ENCODE peak calls at places on chromosomes 3 and 15, in seven cellular contexts. Y, P, B, G, N, F and I are unnamed samples.

GRCh38 chr15:98241032-98241554 is 280.6 kb downstream of the ARRDC4 start:
- DNase-seq in B (no peak), N (no peak), Y (no peak), G (no peak), F (no peak), P (no peak), I (no peak)

GRCh38 chr3:66998899-66999235 is 760 bp downstream of the KBTBD8 start:
- DNase-seq in F (no peak), N (no peak), Y (no peak), G (no peak), B (no peak), P (no peak), I (no peak)

GRCh38 chr3:114850913-114851312 is 296.2 kb downstream of the ZBTB20 start:
- DNase-seq in G (peak; percentile 21), Y (no peak), P (no peak), B (no peak), N (no peak), F (no peak), I (no peak)

GRCh38 chr3:178807694-178808093 is 263.9 kb downstream of the ZMAT3 start:
- DNase-seq in B (no peak), Y (no peak), P (no peak), G (no peak), F (no peak), N (no peak), I (no peak)

GRCh38 chr3:51799879-51800757 is 21.1 kb upstream of the IQCF6 start:
- DNase-seq in F (peak; percentile 5), P (no peak), B (peak; percentile 33), N (no peak), G (no peak), Y (no peak), I (no peak)

GRCh38 chr3:197782230-197782629 is 8.8 kb upstream of the LRCH3 start:
- DNase-seq in P (no peak), G (no peak), B (no peak), Y (no peak), F (peak; percentile 50), N (no peak), I (no peak)

GRCh38 chr15:62758126-62758951 is 284.2 kb upstream of the TPM1 start:
- DNase-seq in Y (peak; percentile 91), F (no peak), G (peak; percentile 50), B (peak; percentile 31), P (peak; percentile 49), N (peak; percentile 84), I (no peak)

GRCh38 chr3:160450846-160451245 is 1.3 kb upstream of the TRIM59 start:
- DNase-seq in N (no peak), G (no peak), P (no peak), B (no peak), Y (no peak), F (no peak), I (no peak)

GRCh38 chr3:104629038-104629437 is 737.7 kb upstream of the ALCAM start:
- DNase-seq in G (no peak), Y (no peak), P (no peak), B (no peak), N (no peak), F (no peak), I (no peak)

GRCh38 chr15:58924326-58924725 is 9.2 kb downstream of the SLTM start:
- DNase-seq in G (no peak), B (no peak), Y (no peak), N (no peak), F (no peak), P (no peak), I (no peak)

GRCh38 chr3:50672656-50673055 is 2.1 kb upstream of the DOCK3 start:
- DNase-seq in P (no peak), B (no peak), F (no peak), Y (peak; percentile 45), G (no peak), N (no peak), I (no peak)

GRCh38 chr3:50676031-50676705 is 1.4 kb downstream of the DOCK3 start:
- DNase-seq in F (no peak), G (no peak), Y (no peak), P (no peak), N (no peak), B (no peak), I (no peak)

GRCh38 chr3:50674349-50675178 is at the start of gene DOCK3:
- DNase-seq in Y (peak; percentile 87), G (peak; percentile 72), B (peak; percentile 43), N (peak; percentile 82), F (no peak), P (peak; percentile 69), I (peak; percentile 32)

GRCh38 chr3:50673937-50674336 is 790 bp upstream of the DOCK3 start:
- DNase-seq in B (no peak), N (no peak), F (no peak), G (no peak), P (no peak), Y (peak; percentile 26), I (no peak)

DNA sequence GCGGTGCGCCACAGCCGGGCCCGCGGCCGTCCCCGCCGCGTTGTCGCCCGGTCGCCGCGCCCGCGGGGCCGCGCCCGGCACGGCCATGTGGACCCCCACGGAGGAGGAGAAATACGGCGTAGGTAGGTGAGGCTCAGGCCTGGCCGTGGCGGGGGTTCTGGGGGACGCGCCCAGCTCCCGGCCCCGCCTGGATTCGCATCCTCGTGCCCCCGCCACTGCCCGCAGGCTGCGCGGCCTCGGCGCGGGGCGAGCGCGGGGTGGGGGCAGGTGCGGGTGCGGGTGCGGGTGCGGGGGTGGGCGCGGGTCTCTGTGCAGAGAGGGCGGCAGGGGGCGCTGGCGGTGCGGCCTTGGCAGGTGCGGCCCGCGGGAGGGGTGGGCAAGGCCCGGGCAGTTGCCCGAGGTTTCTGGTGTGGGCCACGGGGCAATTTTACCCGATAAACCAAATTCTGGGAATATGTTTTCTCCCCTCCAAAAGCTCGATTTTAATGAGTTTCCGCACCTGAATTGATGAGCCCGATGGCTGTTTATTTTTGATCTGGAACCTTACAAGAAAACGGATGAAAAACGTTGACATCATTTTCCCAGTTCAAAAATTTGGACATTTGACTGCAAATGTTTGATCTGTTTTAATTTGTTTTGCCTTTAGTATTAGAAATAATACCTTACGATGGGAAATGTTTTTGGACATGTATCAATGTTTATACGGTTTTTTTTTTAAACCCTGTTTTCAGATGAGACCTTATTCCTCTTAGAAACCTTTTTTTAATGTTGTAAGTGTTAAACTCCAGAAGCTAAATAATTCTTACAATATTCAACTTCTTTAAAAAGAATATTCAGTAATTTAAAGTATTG is 678 bp downstream of the DOCK3 start:
- DNase-seq in B (no peak), Y (peak; percentile 80), N (peak; percentile 72), P (no peak), G (peak; percentile 56), F (no peak), I (peak; percentile 51)
- H3K4me3 ChIP-seq in B (peak overlapping the region; percentile 94), Y (peak overlapping the region; percentile 26), N (peak overlapping the region; percentile 64), P (peak overlapping the region; percentile 53), G (no peak overlapping the region), F (no peak overlapping the region), I (peak overlapping the region; percentile 77)

GRCh38 chr15:70795311-70795665 is 31.9 kb upstream of the UACA start:
- DNase-seq in Y (no peak), P (no peak), B (peak; percentile 96), N (no peak), G (no peak), F (no peak), I (no peak)
- TF ChIP-seq POLR2A in Y (no peak), P (no peak), B (no peak), N (no peak), G (no peak), F (no peak), I (no peak)

GRCh38 chr15:92974183-92974915 is 74.2 kb downstream of the CHD2 start:
- DNase-seq in F (no peak), N (no peak), G (no peak), B (no peak), Y (no peak), P (no peak), I (no peak)
- H3K4me3 ChIP-seq in F (no peak overlapping the region), N (no peak overlapping the region), G (no peak overlapping the region), B (no peak overlapping the region), Y (no peak overlapping the region), P (no peak overlapping the region), I (no peak overlapping the region)

GRCh38 chr3:48695113-48695753 is 9.5 kb upstream of the NCKIPSD start:
- DNase-seq in Y (peak; percentile 94), B (no peak), N (peak; percentile 90), F (no peak), G (peak; percentile 25), P (peak; percentile 34), I (no peak)
- TF ChIP-seq POLR2A in Y (no peak), B (no peak), N (no peak), F (peak; percentile 39), G (no peak), P (no peak), I (no peak)

DNA sequence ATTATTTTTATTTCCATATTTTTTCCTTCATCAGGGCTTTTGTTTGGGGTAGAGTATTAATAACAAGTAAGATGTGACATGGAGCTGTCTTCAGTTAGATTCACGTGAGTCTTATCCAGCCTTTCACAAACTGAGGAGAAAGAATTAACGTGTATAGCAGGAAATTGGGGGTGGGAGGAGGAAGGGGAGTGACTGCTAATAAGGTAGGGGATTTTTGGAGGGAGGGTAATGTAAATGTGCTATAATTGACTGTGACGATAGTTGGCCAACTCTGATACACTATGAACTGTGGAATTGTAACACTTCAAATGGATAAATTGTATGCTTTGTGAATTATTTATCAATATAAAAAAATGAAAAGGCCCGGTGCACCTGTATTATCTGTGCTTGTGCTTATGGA is 8.9 kb downstream of the DUT start:
- DNase-seq in Y (no peak), N (no peak), G (no peak), F (no peak), P (no peak), B (no peak), I (no peak)
- H3K4me3 ChIP-seq in Y (no peak overlapping the region), N (no peak overlapping the region), G (no peak overlapping the region), F (no peak overlapping the region), P (no peak overlapping the region), B (no peak overlapping the region), I (no peak overlapping the region)

GRCh38 chr3:12974316-12974715 is 98.9 kb downstream of the IQSEC1 start:
- DNase-seq in G (no peak), B (no peak), Y (no peak), P (no peak), F (no peak), N (no peak), I (no peak)
- TF ChIP-seq POLR2A in G (no peak), B (no peak), Y (no peak), P (no peak), F (no peak), N (no peak), I (no peak)

GRCh38 chr3:187186801-187187421 is 10.4 kb upstream of the RTP1 start:
- DNase-seq in F (no peak), Y (no peak), G (no peak), B (no peak), N (peak; percentile 86), P (peak; percentile 59), I (no peak)
- H3K4me3 ChIP-seq in F (no peak overlapping the region), Y (no peak overlapping the region), G (no peak overlapping the region), B (no peak overlapping the region), N (no peak overlapping the region), P (no peak overlapping the region), I (no peak overlapping the region)

GRCh38 chr3:38346584-38347410 is at the start of gene XYLB:
- DNase-seq in P (peak; percentile 91), B (peak; percentile 89), F (peak; percentile 44), N (peak; percentile 90), Y (peak; percentile 97), G (peak; percentile 94), I (peak; percentile 88)
- TF ChIP-seq POLR2A in P (no peak), B (peak; percentile 86), F (peak; percentile 79), N (peak; percentile 18), Y (no peak), G (peak; percentile 60), I (peak; percentile 51)

GRCh38 chr15:70528270-70528706 is 235.1 kb downstream of the UACA start:
- DNase-seq in Y (peak; percentile 46), G (no peak), N (no peak), P (peak; percentile 55), B (no peak), F (peak; percentile 66), I (no peak)
- H3K4me3 ChIP-seq in Y (no peak overlapping the region), G (no peak overlapping the region), N (no peak overlapping the region), P (no peak overlapping the region), B (no peak overlapping the region), F (no peak overlapping the region), I (no peak overlapping the region)